ENCODE peak calls at places on chromosome 13, in ten cellular contexts. Y is neural progenitor cell, U is cardiac fibroblast, C is colonic mucosa, V is upper lobe of left lung, B is BJ, Z is fibroblast of mammary gland, A is pancreas, N is body of pancreas, D is neural crest cell. P is an unnamed sample.

GRCh38 chr13:81396172-81396571 is 1055.2 kb upstream of the SPRY2 start:
- DNase-seq in Y (no peak), U (no peak), C (no peak), V (no peak), B (no peak), Z (no peak), A (no peak), N (no peak), D (no peak), P (no peak)

GRCh38 chr13:94435604-94436226 is 43.8 kb downstream of the DCT start:
- DNase-seq in Y (peak; percentile 61), U (peak; percentile 68), C (no peak), V (no peak), B (peak; percentile 2), Z (peak; percentile 72), A (no peak), N (no peak), D (no peak), P (no peak)

GRCh38 chr13:94305463-94305862 is 174.0 kb downstream of the DCT start:
- DNase-seq in Y (no peak), U (peak; percentile 89), C (no peak), V (no peak), B (peak; percentile 50), Z (peak; percentile 95), A (no peak), N (no peak), D (no peak), P (no peak)

GRCh38 chr13:95360464-95361097 is 59.3 kb upstream of the ABCC4 start:
- DNase-seq in Y (no peak), U (no peak), C (no peak), V (no peak), B (no peak), Z (peak; percentile 33), A (no peak), N (no peak), D (no peak), P (no peak)

GRCh38 chr13:32790731-32791130 is 204.5 kb downstream of the PDS5B start:
- DNase-seq in Y (peak; percentile 12), U (no peak), C (no peak), V (no peak), B (no peak), Z (peak; percentile 5), A (no peak), N (no peak), D (no peak), P (no peak)

GRCh38 chr13:36819811-36820140 is 754 bp downstream of the RFXAP start:
- DNase-seq in Y (peak; percentile 61), U (peak; percentile 38), C (no peak), V (no peak), B (no peak), Z (peak; percentile 36), A (no peak), N (peak; percentile 29), D (no peak), P (no peak)

GRCh38 chr13:79799049-79799448 is 318.1 kb downstream of the NDFIP2 start:
- DNase-seq in Y (no peak), U (no peak), C (no peak), V (no peak), B (no peak), Z (peak; percentile 9), A (no peak), N (no peak), D (no peak), P (no peak)

GRCh38 chr13:30971575-30971974 is 39.1 kb downstream of the TEX26 start:
- DNase-seq in Y (no peak), U (peak; percentile 52), C (no peak), V (no peak), B (no peak), Z (peak; percentile 55), A (no peak), N (no peak), D (no peak), P (no peak)

GRCh38 chr13:80483157-80483556 is 142.2 kb upstream of the SPRY2 start:
- DNase-seq in Y (no peak), U (no peak), C (no peak), V (no peak), B (no peak), Z (no peak), A (no peak), N (no peak), D (no peak), P (no peak)

GRCh38 chr13:45361596-45362206 is 20.7 kb upstream of the TPT1 start:
- DNase-seq in Y (no peak), U (peak; percentile 69), C (no peak), V (no peak), B (no peak), Z (peak; percentile 77), A (no peak), N (no peak), D (no peak), P (no peak)

GRCh38 chr13:99439048-99439447 is 62.2 kb upstream of the TM9SF2 start:
- DNase-seq in Y (no peak), U (no peak), C (no peak), V (no peak), B (no peak), Z (no peak), A (no peak), N (no peak), D (no peak), P (no peak)

GRCh38 chr13:32178763-32179162 is 136.4 kb downstream of the ZAR1L start:
- DNase-seq in Y (no peak), U (no peak), C (no peak), V (no peak), B (no peak), Z (no peak), A (no peak), N (no peak), D (no peak), P (no peak)

GRCh38 chr13:31093145-31093885 is 68.4 kb downstream of the HSPH1 start:
- DNase-seq in Y (no peak), U (no peak), C (no peak), V (no peak), B (no peak), Z (no peak), A (no peak), N (no peak), D (no peak), P (no peak)

DNA sequence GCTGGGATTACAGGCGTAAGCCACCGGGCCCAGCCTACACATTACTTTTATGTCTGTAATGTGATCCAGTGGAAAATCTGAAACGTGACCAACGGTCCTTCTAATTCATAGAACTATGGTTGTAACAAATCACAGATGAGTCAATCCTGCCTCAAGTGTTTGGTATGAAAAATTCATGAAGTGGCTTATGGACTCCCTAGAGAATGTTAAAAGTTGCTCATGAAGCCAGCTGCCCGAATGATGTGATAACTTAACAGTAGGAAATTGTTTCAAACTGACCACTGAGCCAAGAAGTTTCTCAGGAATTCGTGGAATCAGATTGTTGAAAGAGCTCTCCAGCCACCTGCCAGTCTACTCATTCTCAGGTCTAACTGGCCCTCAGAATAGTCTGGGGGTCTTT is 59.4 kb upstream of the FARP1 start:
- DNase-seq in Y (no peak), U (peak; percentile 98), C (no peak), V (no peak), B (peak; percentile 92), Z (peak; percentile 93), A (no peak), N (no peak), D (no peak), P (no peak)
- TF ChIP-seq CTCF in Y (no peak), U (no peak), C (no peak), V (no peak), B (peak; percentile 35), Z (peak; percentile 6), A (no peak), N (no peak), D (no peak), P (no peak)

DNA sequence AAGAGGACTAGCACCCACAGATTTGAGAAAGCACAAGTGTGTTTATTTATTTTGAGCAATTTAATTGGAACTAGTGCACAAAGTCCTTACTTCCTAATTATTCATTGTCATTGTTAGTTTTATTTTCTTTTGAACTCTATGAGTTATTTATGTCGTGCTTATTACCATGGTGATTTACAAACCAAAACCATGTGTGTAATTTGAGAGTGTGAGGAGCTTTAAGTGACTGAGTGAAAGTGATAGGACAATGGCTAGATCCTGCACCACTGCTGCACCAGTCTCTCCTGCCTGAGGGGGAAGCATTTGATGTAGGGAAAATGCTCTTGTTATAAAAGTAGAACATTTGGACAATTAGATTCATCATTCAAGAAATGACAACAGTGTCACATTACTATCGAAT is 172.3 kb upstream of the KLF12 start:
- DNase-seq in Y (no peak), U (peak; percentile 11), C (no peak), V (no peak), B (no peak), Z (peak; percentile 52), A (no peak), N (no peak), D (no peak), P (no peak)
- TF ChIP-seq CTCF in Y (peak; percentile 11), U (no peak), C (no peak), V (no peak), B (no peak), Z (no peak), A (no peak), N (no peak), D (no peak), P (no peak)

DNA sequence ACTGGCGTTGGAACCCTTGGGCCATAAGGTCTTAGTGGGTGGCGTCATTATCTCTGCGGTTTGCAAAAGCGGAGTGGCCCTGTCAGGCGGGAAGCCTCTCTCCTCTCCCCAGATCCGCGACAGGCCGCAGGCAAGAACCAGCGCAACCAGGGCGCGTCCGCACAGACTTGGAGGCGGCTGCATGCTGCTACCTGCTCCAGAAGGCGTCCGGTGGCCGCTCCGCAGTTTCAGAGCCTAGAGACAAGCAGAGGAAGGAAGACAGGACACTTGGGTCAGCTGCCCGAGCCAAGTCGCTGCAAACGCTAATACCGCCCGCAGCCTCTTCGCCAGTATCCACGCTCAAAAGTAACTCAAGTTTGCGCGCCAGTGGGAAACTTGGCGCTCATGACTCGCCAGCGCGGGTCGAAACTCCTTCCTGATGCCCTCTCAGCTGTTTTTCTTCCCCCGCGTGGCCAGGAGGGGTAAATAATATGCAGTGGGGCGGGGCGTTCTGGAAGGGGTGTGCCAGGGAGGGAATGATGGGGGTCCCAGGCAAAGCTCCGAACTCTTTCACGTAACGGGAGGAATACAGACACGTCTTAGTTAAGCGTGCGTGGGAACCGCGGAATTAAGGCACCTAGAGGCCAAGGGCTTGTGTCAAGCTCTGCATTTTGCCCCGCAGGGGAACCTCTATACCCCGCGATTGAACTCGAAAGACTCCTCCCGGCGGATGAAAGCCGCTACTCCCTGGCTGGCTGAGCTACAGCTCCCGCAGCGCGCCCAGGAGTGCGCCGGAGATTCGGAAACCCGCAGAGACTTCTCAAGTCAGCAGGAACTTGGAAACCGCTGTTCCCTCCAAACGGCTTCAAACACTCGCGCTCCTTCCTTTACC is at the start of gene EDNRB:
- DNase-seq in Y (peak; percentile 58), U (peak; percentile 54), C (peak; percentile 43), V (peak; percentile 83), B (no peak), Z (peak; percentile 43), A (peak; percentile 61), N (peak; percentile 21), D (peak; percentile 29), P (no peak)
- TF ChIP-seq CTCF in Y (peak; percentile 5), U (peak; percentile 22), C (no peak), V (peak; percentile 34), B (no peak), Z (peak; percentile 7), A (no peak), N (no peak), D (no peak), P (no peak)

DNA sequence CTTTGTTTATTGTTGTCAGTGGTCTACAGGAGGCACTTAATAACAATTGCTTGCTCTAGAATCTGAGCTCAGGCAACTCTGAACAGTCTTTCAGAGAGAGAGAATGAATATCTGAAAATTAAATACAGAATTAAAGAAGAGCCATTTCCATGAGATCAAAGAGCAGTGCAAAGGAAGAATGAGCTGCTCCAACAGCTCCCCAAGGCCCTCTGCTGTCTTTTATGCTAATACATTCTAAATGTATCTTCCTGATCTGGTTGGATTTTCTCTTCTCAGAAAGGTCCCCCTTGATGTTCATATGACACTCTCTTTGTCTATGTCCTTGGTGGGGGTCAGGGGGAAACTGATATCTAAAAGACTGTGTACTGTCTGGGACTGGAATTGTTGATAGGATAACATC is 1029.6 kb downstream of the PCDH9 start:
- DNase-seq in Y (no peak), U (peak; percentile 33), C (no peak), V (no peak), B (no peak), Z (peak; percentile 10), A (no peak), N (no peak), D (no peak), P (no peak)
- TF ChIP-seq CTCF in Y (no peak), U (peak; percentile 6), C (no peak), V (no peak), B (peak; percentile 2), Z (peak; percentile 1), A (no peak), N (no peak), D (no peak), P (peak; percentile 20)